ENCODE peak calls at places on chromosomes 1 and 21, in ten cellular contexts. One of them, this sample, is unnamed.

GRCh38 chr1:64826991-64827390 is 82.1 kb downstream of the RAVER2 start:
- DNase-seq in naive thymus-derived CD4-positive, alpha-beta T cell: no peak
- DNase-seq in CD4-positive, alpha-beta memory T cell: peak; percentile 48
- DNase-seq in heart right ventricle: no peak
- DNase-seq in CD8-positive, alpha-beta T cell: no peak
- DNase-seq in H1: no peak
- DNase-seq in aorta: no peak
- DNase-seq in A549: no peak
- DNase-seq in endodermal cell: no peak
- DNase-seq in ovary: no peak
- DNase-seq in this sample: no peak

GRCh38 chr21:46325073-46325912 is 1.3 kb downstream of the PCNT start:
- DNase-seq in naive thymus-derived CD4-positive, alpha-beta T cell: no peak
- DNase-seq in CD4-positive, alpha-beta memory T cell: no peak
- DNase-seq in heart right ventricle: peak; percentile 53
- DNase-seq in CD8-positive, alpha-beta T cell: peak; percentile 3
- DNase-seq in H1: peak; percentile 31
- DNase-seq in aorta: peak; percentile 59
- DNase-seq in A549: peak; percentile 69
- DNase-seq in endodermal cell: peak; percentile 87
- DNase-seq in ovary: peak; percentile 41
- DNase-seq in this sample: peak; percentile 55

GRCh38 chr1:240946926-240947325 is 335.0 kb upstream of the GREM2 start:
- DNase-seq in naive thymus-derived CD4-positive, alpha-beta T cell: no peak
- DNase-seq in CD4-positive, alpha-beta memory T cell: no peak
- DNase-seq in heart right ventricle: no peak
- DNase-seq in CD8-positive, alpha-beta T cell: no peak
- DNase-seq in H1: no peak
- DNase-seq in aorta: no peak
- DNase-seq in A549: peak; percentile 46
- DNase-seq in endodermal cell: peak; percentile 59
- DNase-seq in ovary: no peak
- DNase-seq in this sample: no peak

GRCh38 chr1:7690496-7691182 is 80.5 kb upstream of the VAMP3 start:
- DNase-seq in naive thymus-derived CD4-positive, alpha-beta T cell: no peak
- DNase-seq in CD4-positive, alpha-beta memory T cell: no peak
- DNase-seq in heart right ventricle: no peak
- DNase-seq in CD8-positive, alpha-beta T cell: no peak
- DNase-seq in H1: no peak
- DNase-seq in aorta: no peak
- DNase-seq in A549: no peak
- DNase-seq in endodermal cell: no peak
- DNase-seq in ovary: no peak
- DNase-seq in this sample: no peak

GRCh38 chr1:204123376-204123775 is 28.5 kb downstream of the ETNK2 start:
- DNase-seq in naive thymus-derived CD4-positive, alpha-beta T cell: no peak
- DNase-seq in CD4-positive, alpha-beta memory T cell: no peak
- DNase-seq in heart right ventricle: no peak
- DNase-seq in CD8-positive, alpha-beta T cell: no peak
- DNase-seq in H1: no peak
- DNase-seq in aorta: no peak
- DNase-seq in A549: no peak
- DNase-seq in endodermal cell: peak; percentile 84
- DNase-seq in ovary: no peak
- DNase-seq in this sample: no peak

GRCh38 chr1:69982992-69983391 is 222.4 kb downstream of the LRRC40 start:
- DNase-seq in naive thymus-derived CD4-positive, alpha-beta T cell: no peak
- DNase-seq in CD4-positive, alpha-beta memory T cell: no peak
- DNase-seq in heart right ventricle: no peak
- DNase-seq in CD8-positive, alpha-beta T cell: no peak
- DNase-seq in H1: no peak
- DNase-seq in aorta: no peak
- DNase-seq in A549: no peak
- DNase-seq in endodermal cell: no peak
- DNase-seq in ovary: no peak
- DNase-seq in this sample: no peak

GRCh38 chr1:77652970-77653516 is 29.4 kb downstream of the ZZZ3 start:
- DNase-seq in naive thymus-derived CD4-positive, alpha-beta T cell: no peak
- DNase-seq in CD4-positive, alpha-beta memory T cell: no peak
- DNase-seq in heart right ventricle: no peak
- DNase-seq in CD8-positive, alpha-beta T cell: no peak
- DNase-seq in H1: no peak
- DNase-seq in aorta: no peak
- DNase-seq in A549: no peak
- DNase-seq in endodermal cell: no peak
- DNase-seq in ovary: no peak
- DNase-seq in this sample: no peak

GRCh38 chr21:28227881-28228623 is 764.6 kb downstream of the LTN1 start:
- DNase-seq in naive thymus-derived CD4-positive, alpha-beta T cell: no peak
- DNase-seq in CD4-positive, alpha-beta memory T cell: no peak
- DNase-seq in heart right ventricle: no peak
- DNase-seq in CD8-positive, alpha-beta T cell: no peak
- DNase-seq in H1: no peak
- DNase-seq in aorta: no peak
- DNase-seq in A549: no peak
- DNase-seq in endodermal cell: no peak
- DNase-seq in ovary: no peak
- DNase-seq in this sample: no peak

GRCh38 chr21:44932366-44933181 is 7.3 kb upstream of the SLX9 start:
- DNase-seq in naive thymus-derived CD4-positive, alpha-beta T cell: peak; percentile 60
- DNase-seq in CD4-positive, alpha-beta memory T cell: peak; percentile 66
- DNase-seq in heart right ventricle: peak; percentile 65
- DNase-seq in CD8-positive, alpha-beta T cell: peak; percentile 67
- DNase-seq in H1: no peak
- DNase-seq in aorta: peak; percentile 71
- DNase-seq in A549: no peak
- DNase-seq in endodermal cell: peak; percentile 65
- DNase-seq in ovary: no peak
- DNase-seq in this sample: no peak

GRCh38 chr1:113226118-113226517 is 153.1 kb downstream of the LRIG2 start:
- DNase-seq in naive thymus-derived CD4-positive, alpha-beta T cell: no peak
- DNase-seq in CD4-positive, alpha-beta memory T cell: no peak
- DNase-seq in heart right ventricle: no peak
- DNase-seq in CD8-positive, alpha-beta T cell: no peak
- DNase-seq in H1: no peak
- DNase-seq in aorta: peak; percentile 51
- DNase-seq in A549: no peak
- DNase-seq in endodermal cell: no peak
- DNase-seq in ovary: no peak
- DNase-seq in this sample: no peak

GRCh38 chr1:222815367-222815765 is 527 bp downstream of the DISP1 start:
- DNase-seq in naive thymus-derived CD4-positive, alpha-beta T cell: no peak
- DNase-seq in CD4-positive, alpha-beta memory T cell: no peak
- DNase-seq in heart right ventricle: no peak
- DNase-seq in CD8-positive, alpha-beta T cell: no peak
- DNase-seq in H1: no peak
- DNase-seq in aorta: peak; percentile 67
- DNase-seq in A549: peak; percentile 56
- DNase-seq in endodermal cell: no peak
- DNase-seq in ovary: peak; percentile 45
- DNase-seq in this sample: no peak

DNA sequence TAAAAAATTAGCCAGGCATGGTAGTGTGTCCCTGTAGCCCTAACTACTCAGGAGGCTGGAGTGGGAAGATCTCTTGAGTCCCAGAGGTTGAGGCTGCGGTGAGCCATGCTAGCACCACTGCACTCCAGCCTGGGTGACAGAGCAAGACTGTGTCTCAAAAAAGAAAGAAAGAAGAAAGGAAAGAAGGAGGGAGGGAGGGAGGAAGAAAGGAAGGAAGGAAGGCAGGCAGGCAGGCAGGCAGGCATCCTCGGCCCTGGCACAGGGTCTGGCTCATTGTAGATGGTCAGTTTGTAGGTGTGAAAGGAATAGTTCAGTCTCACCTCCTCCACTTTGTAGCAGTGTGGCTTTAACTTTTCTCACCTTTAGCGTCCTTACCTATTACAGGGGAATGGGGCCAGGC is 25.0 kb downstream of the NAV1 start:
- DNase-seq in naive thymus-derived CD4-positive, alpha-beta T cell: no peak
- DNase-seq in CD4-positive, alpha-beta memory T cell: no peak
- DNase-seq in heart right ventricle: no peak
- DNase-seq in CD8-positive, alpha-beta T cell: no peak
- DNase-seq in H1: no peak
- DNase-seq in aorta: no peak
- DNase-seq in A549: no peak
- DNase-seq in endodermal cell: no peak
- DNase-seq in ovary: no peak
- DNase-seq in this sample: no peak
- H3K27ac ChIP-seq in naive thymus-derived CD4-positive, alpha-beta T cell: no peak overlapping the region
- H3K27ac ChIP-seq in CD4-positive, alpha-beta memory T cell: no peak overlapping the region
- H3K27ac ChIP-seq in heart right ventricle: no peak overlapping the region
- H3K27ac ChIP-seq in CD8-positive, alpha-beta T cell: no peak overlapping the region
- H3K27ac ChIP-seq in H1: no peak overlapping the region
- H3K27ac ChIP-seq in aorta: no peak overlapping the region
- H3K27ac ChIP-seq in A549: peak overlapping the region; percentile 80
- H3K27ac ChIP-seq in endodermal cell: no peak overlapping the region
- H3K27ac ChIP-seq in ovary: no peak overlapping the region
- H3K27ac ChIP-seq in this sample: no peak overlapping the region

DNA sequence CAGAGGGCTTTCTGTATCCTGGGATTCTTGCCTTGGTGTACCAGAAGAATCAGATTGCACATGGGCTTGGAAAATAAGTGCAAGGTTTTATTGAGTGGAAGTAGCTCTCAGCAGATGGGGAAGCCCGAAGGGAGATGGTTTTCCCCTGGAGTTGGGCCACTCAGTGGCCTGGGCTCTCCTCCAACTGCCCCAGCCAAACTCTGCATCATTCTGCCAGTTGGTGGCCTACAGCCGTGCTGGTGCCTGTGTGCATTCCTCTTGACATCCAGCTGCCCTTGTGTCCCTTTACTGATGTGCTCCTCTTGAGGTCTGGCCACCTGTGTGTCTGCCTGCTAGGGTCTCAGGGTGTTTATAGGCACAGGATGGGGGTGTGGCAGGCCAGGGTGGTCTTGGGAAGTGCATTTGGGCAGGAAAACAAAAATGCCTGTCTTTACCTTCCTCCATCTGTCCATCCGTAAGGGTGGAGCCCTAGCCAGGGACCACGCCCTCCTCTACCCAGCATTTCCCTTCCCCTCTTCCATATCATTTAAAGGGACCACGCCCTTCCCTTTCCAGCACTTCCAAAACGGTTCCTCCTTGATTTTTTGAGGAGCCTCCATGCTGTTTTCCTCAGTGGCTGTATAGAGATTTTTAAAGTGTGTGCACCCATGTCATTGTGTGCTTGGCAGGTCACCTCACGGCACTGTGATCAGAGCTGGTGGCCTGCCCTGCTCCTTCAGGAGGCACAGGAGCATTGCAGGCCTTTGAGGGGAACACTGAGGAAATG is 18.9 kb downstream of the SNAP47 start:
- DNase-seq in naive thymus-derived CD4-positive, alpha-beta T cell: no peak
- DNase-seq in CD4-positive, alpha-beta memory T cell: no peak
- DNase-seq in heart right ventricle: peak; percentile 61
- DNase-seq in CD8-positive, alpha-beta T cell: no peak
- DNase-seq in H1: no peak
- DNase-seq in aorta: no peak
- DNase-seq in A549: no peak
- DNase-seq in endodermal cell: no peak
- DNase-seq in ovary: no peak
- DNase-seq in this sample: no peak
- H3K27ac ChIP-seq in naive thymus-derived CD4-positive, alpha-beta T cell: no peak overlapping the region
- H3K27ac ChIP-seq in CD4-positive, alpha-beta memory T cell: no peak overlapping the region
- H3K27ac ChIP-seq in heart right ventricle: peak overlapping the region; percentile 84
- H3K27ac ChIP-seq in CD8-positive, alpha-beta T cell: no peak overlapping the region
- H3K27ac ChIP-seq in H1: no peak overlapping the region
- H3K27ac ChIP-seq in aorta: no peak overlapping the region
- H3K27ac ChIP-seq in A549: no peak overlapping the region
- H3K27ac ChIP-seq in endodermal cell: no peak overlapping the region
- H3K27ac ChIP-seq in ovary: peak overlapping the region; percentile 11
- H3K27ac ChIP-seq in this sample: no peak overlapping the region

DNA sequence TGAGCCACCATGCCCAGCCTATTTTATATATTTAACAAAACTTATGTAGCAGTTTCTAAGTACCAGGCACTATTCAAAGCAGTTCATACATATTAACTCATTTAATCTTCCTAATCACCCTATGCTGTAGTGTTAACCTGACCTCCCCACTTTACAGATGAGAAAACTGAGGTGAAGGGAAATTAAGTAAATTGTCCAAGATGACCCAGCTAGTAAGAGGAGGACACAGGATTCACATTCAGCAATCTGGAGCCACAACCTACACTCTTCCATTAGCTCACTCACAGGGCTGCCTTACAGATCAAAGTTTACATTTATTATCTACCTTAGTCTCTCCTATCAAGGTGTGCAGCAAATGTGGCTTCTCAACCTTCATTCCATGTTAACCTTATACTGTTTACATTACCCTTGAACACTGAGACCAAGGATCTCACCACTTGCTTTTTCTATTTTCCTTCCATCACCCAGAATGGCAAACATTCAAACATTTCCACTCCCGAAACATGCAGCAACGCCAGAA is 24.6 kb downstream of the HIVEP3 start:
- DNase-seq in naive thymus-derived CD4-positive, alpha-beta T cell: no peak
- DNase-seq in CD4-positive, alpha-beta memory T cell: no peak
- DNase-seq in heart right ventricle: no peak
- DNase-seq in CD8-positive, alpha-beta T cell: no peak
- DNase-seq in H1: no peak
- DNase-seq in aorta: no peak
- DNase-seq in A549: no peak
- DNase-seq in endodermal cell: no peak
- DNase-seq in ovary: no peak
- DNase-seq in this sample: no peak
- H3K27ac ChIP-seq in naive thymus-derived CD4-positive, alpha-beta T cell: no peak overlapping the region
- H3K27ac ChIP-seq in CD4-positive, alpha-beta memory T cell: no peak overlapping the region
- H3K27ac ChIP-seq in heart right ventricle: no peak overlapping the region
- H3K27ac ChIP-seq in CD8-positive, alpha-beta T cell: no peak overlapping the region
- H3K27ac ChIP-seq in H1: no peak overlapping the region
- H3K27ac ChIP-seq in aorta: no peak overlapping the region
- H3K27ac ChIP-seq in A549: peak overlapping the region; percentile 60
- H3K27ac ChIP-seq in endodermal cell: no peak overlapping the region
- H3K27ac ChIP-seq in ovary: no peak overlapping the region
- H3K27ac ChIP-seq in this sample: no peak overlapping the region

GRCh38 chr1:74728736-74729135 is 4.1 kb downstream of the CRYZ start:
- DNase-seq in naive thymus-derived CD4-positive, alpha-beta T cell: no peak
- DNase-seq in CD4-positive, alpha-beta memory T cell: no peak
- DNase-seq in heart right ventricle: no peak
- DNase-seq in CD8-positive, alpha-beta T cell: no peak
- DNase-seq in H1: no peak
- DNase-seq in aorta: no peak
- DNase-seq in A549: no peak
- DNase-seq in endodermal cell: no peak
- DNase-seq in ovary: no peak
- DNase-seq in this sample: no peak

GRCh38 chr1:74733616-74734484 is 898 bp downstream of the TYW3 start:
- DNase-seq in naive thymus-derived CD4-positive, alpha-beta T cell: peak; percentile 55
- DNase-seq in CD4-positive, alpha-beta memory T cell: peak; percentile 74
- DNase-seq in heart right ventricle: no peak
- DNase-seq in CD8-positive, alpha-beta T cell: peak; percentile 10
- DNase-seq in H1: no peak
- DNase-seq in aorta: no peak
- DNase-seq in A549: peak; percentile 73
- DNase-seq in endodermal cell: no peak
- DNase-seq in ovary: no peak
- DNase-seq in this sample: no peak

GRCh38 chr1:74732960-74733615 is at the start of the genes CRYZ and TYW3:
- DNase-seq in naive thymus-derived CD4-positive, alpha-beta T cell: peak; percentile 77
- DNase-seq in CD4-positive, alpha-beta memory T cell: peak; percentile 84
- DNase-seq in heart right ventricle: peak; percentile 87
- DNase-seq in CD8-positive, alpha-beta T cell: peak; percentile 74
- DNase-seq in H1: peak; percentile 54
- DNase-seq in aorta: peak; percentile 93
- DNase-seq in A549: peak; percentile 92
- DNase-seq in endodermal cell: no peak
- DNase-seq in ovary: peak; percentile 85
- DNase-seq in this sample: peak; percentile 90

GRCh38 chr1:74729741-74730478 is 2.9 kb downstream of the CRYZ start:
- DNase-seq in naive thymus-derived CD4-positive, alpha-beta T cell: no peak
- DNase-seq in CD4-positive, alpha-beta memory T cell: no peak
- DNase-seq in heart right ventricle: no peak
- DNase-seq in CD8-positive, alpha-beta T cell: no peak
- DNase-seq in H1: no peak
- DNase-seq in aorta: no peak
- DNase-seq in A549: peak; percentile 82
- DNase-seq in endodermal cell: peak; percentile 53
- DNase-seq in ovary: no peak
- DNase-seq in this sample: no peak

GRCh38 chr1:74731399-74732052 is 1.3 kb downstream of the CRYZ start:
- DNase-seq in naive thymus-derived CD4-positive, alpha-beta T cell: no peak
- DNase-seq in CD4-positive, alpha-beta memory T cell: no peak
- DNase-seq in heart right ventricle: no peak
- DNase-seq in CD8-positive, alpha-beta T cell: no peak
- DNase-seq in H1: no peak
- DNase-seq in aorta: no peak
- DNase-seq in A549: peak; percentile 61
- DNase-seq in endodermal cell: no peak
- DNase-seq in ovary: no peak
- DNase-seq in this sample: no peak
- H3K27ac ChIP-seq in naive thymus-derived CD4-positive, alpha-beta T cell: no peak overlapping the region
- H3K27ac ChIP-seq in CD4-positive, alpha-beta memory T cell: no peak overlapping the region
- H3K27ac ChIP-seq in heart right ventricle: no peak overlapping the region
- H3K27ac ChIP-seq in CD8-positive, alpha-beta T cell: no peak overlapping the region
- H3K27ac ChIP-seq in H1: no peak overlapping the region
- H3K27ac ChIP-seq in aorta: no peak overlapping the region
- H3K27ac ChIP-seq in A549: peak overlapping the region; percentile 94
- H3K27ac ChIP-seq in endodermal cell: no peak overlapping the region
- H3K27ac ChIP-seq in ovary: no peak overlapping the region
- H3K27ac ChIP-seq in this sample: peak overlapping the region; percentile 95

This sample was measured in left lung.